ENCODE peak calls at places on chromosomes 12 and 14, in nine cellular contexts. P is heart right ventricle; F is CD4-positive, alpha-beta memory T cell; J is lung; A is GM06990; O is Peyer's patch; I is iPS DF 6.9; C is transverse colon; H is uterus. U is an unnamed sample. For H3K36me3, the result is how much of the 10 kb centered on the place peaks cover.

GRCh38 chr12:25155031-25155576 is 39.9 kb downstream of the DNAI7 start:
- DNase-seq in I (no peak), C (no peak), P (no peak), J (no peak), O (no peak), F (peak), H (no peak), A (peak), U (no peak)

GRCh38 chr14:86858043-86858442 is 1134.9 kb downstream of the GALC start:
- DNase-seq in H (no peak), F (no peak), C (no peak), J (no peak), P (no peak), O (no peak), I (no peak), A (no peak), U (no peak)

GRCh38 chr12:64171715-64172114 is 50.4 kb downstream of the KICS2 start:
- DNase-seq in H (no peak), I (no peak), P (no peak), O (no peak), J (no peak), F (no peak), A (no peak), C (no peak), U (peak)

GRCh38 chr14:106737025-106737424 is 1210.6 kb downstream of the TMEM121 start:
- DNase-seq in J (no peak), H (no peak), C (no peak), A (no peak), O (no peak), I (no peak), P (no peak), F (no peak), U (no peak)

GRCh38 chr12:88362439-88362838 is 217.8 kb downstream of the KITLG start:
- DNase-seq in F (no peak), H (no peak), O (no peak), I (no peak), C (no peak), P (no peak), J (no peak), A (no peak), U (no peak)

GRCh38 chr12:60539592-60539991 is 943.8 kb downstream of the SLC16A7 start:
- DNase-seq in P (no peak), O (no peak), H (no peak), C (no peak), F (no peak), I (no peak), J (no peak), A (no peak), U (no peak)

GRCh38 chr12:10634427-10634826 is 21.0 kb upstream of the MAGOHB start:
- DNase-seq in H (no peak), A (no peak), F (no peak), O (no peak), C (no peak), P (no peak), J (no peak), I (no peak), U (peak)

GRCh38 chr14:102140027-102140749 is 491 bp downstream of the WDR20 start:
- DNase-seq in H (no peak), A (peak), J (peak), I (no peak), C (peak), O (peak), F (peak), P (peak), U (peak)

GRCh38 chr12:76519538-76519937 is 40.0 kb downstream of the OSBPL8 start:
- DNase-seq in J (no peak), C (no peak), O (peak), I (no peak), H (no peak), P (no peak), A (no peak), F (no peak), U (no peak)

GRCh38 chr12:67025543-67026114 is 243.5 kb upstream of the CAND1 start:
- DNase-seq in J (no peak), P (no peak), A (no peak), O (no peak), F (peak), I (peak), H (no peak), C (peak), U (peak)

GRCh38 chr14:105537580-105538474 is 11.4 kb downstream of the TMEM121 start:
- DNase-seq in P (peak), H (no peak), A (no peak), F (peak), O (peak), I (peak), C (peak), J (peak), U (peak)

GRCh38 chr12:1840981-1841425 is 20.6 kb downstream of the LRTM2 start:
- DNase-seq in F (no peak), H (no peak), C (no peak), A (no peak), O (no peak), J (no peak), P (no peak), I (no peak), U (no peak)

GRCh38 chr12:75389061-75389460 is 1.8 kb upstream of the GLIPR1L2 start:
- DNase-seq in C (no peak), J (no peak), F (no peak), I (no peak), A (no peak), H (no peak), O (no peak), P (no peak), U (no peak)

GRCh38 chr12:39792938-39793337 is 173.3 kb upstream of the ABCD2 start:
- DNase-seq in C (no peak), O (no peak), H (no peak), P (no peak), F (no peak), A (no peak), J (no peak), I (no peak), U (no peak)

GRCh38 chr14:51644215-51644969 is 7.3 kb upstream of the FRMD6 start:
- DNase-seq in I (no peak), A (no peak), C (no peak), P (no peak), J (no peak), H (no peak), O (no peak), F (no peak), U (no peak)

GRCh38 chr12:59699408-59700144 is 103.7 kb downstream of the SLC16A7 start:
- DNase-seq in H (no peak), O (no peak), A (no peak), P (no peak), I (no peak), C (no peak), J (no peak), F (no peak), U (no peak)

GRCh38 chr12:11621797-11622423 is 27.6 kb upstream of the ETV6 start:
- DNase-seq in H (no peak), P (no peak), I (no peak), C (peak), O (peak), A (no peak), F (peak), J (no peak), U (no peak)

GRCh38 chr14:58491593-58491992 is 64.1 kb downstream of the KIAA0586 start:
- DNase-seq in I (no peak), C (no peak), F (no peak), P (no peak), H (no peak), O (no peak), A (no peak), J (no peak), U (no peak)

GRCh38 chr12:76766161-76766560 is 2.2 kb downstream of the ZDHHC17 start:
- DNase-seq in P (no peak), I (no peak), C (no peak), A (no peak), O (no peak), J (no peak), H (no peak), F (no peak), U (no peak)

GRCh38 chr14:45089813-45090212 is 5.9 kb downstream of the PRPF39 start:
- DNase-seq in I (no peak), A (peak), O (no peak), H (no peak), J (no peak), F (no peak), C (no peak), P (no peak), U (no peak)

GRCh38 chr12:24378548-24379011 is 429.1 kb upstream of the SOX5 start:
- DNase-seq in I (no peak), H (no peak), C (no peak), A (no peak), J (no peak), F (no peak), O (no peak), P (no peak), U (no peak)

GRCh38 chr14:68671899-68672298 is 121.0 kb downstream of the ZFP36L1 start:
- DNase-seq in H (no peak), F (no peak), O (no peak), I (no peak), C (no peak), A (no peak), P (no peak), J (no peak), U (no peak)

GRCh38 chr12:39935275-39935674 is 170.6 kb downstream of the SLC2A13 start:
- DNase-seq in A (no peak), H (no peak), C (no peak), F (no peak), O (no peak), I (no peak), P (no peak), J (no peak), U (no peak)

GRCh38 chr12:3323002-3323685 is 167.9 kb upstream of the PRMT8 start:
- DNase-seq in F (no peak), I (no peak), H (no peak), J (no peak), O (no peak), C (no peak), A (no peak), P (peak), U (no peak)

GRCh38 chr14:68627868-68628604 is 164.8 kb downstream of the ZFP36L1 start:
- DNase-seq in P (peak), O (peak), A (peak), I (peak), J (no peak), H (no peak), C (peak), F (peak), U (no peak)

GRCh38 chr12:66020481-66020880 is 110.1 kb downstream of the LLPH start:
- DNase-seq in J (no peak), H (no peak), A (no peak), P (no peak), F (no peak), C (no peak), I (no peak), O (no peak), U (no peak)

GRCh38 chr12:74722709-74723108 is 185.1 kb downstream of the ATXN7L3B start:
- DNase-seq in J (no peak), F (no peak), O (no peak), C (no peak), P (no peak), H (no peak), A (no peak), I (no peak), U (no peak)

GRCh38 chr12:111887916-111888745 is 46.1 kb downstream of the MAPKAPK5 start:
- DNase-seq in P (no peak), J (no peak), C (no peak), H (no peak), F (no peak), I (no peak), O (no peak), A (no peak), U (no peak)

GRCh38 chr14:101476931-101477553 is 84.3 kb upstream of the DIO3 start:
- DNase-seq in I (no peak), J (peak), P (no peak), A (no peak), H (peak), O (no peak), F (no peak), C (peak), U (peak)

GRCh38 chr14:64971890-64972785 is at the start of gene RAB15:
- DNase-seq in J (no peak), H (no peak), F (peak), P (peak), A (peak), C (peak), I (no peak), O (no peak), U (no peak)

GRCh38 chr14:74866708-74867389 is 9.1 kb downstream of the PROX2 start:
- DNase-seq in A (no peak), H (no peak), O (no peak), I (no peak), J (no peak), P (no peak), C (no peak), F (no peak), U (no peak)

GRCh38 chr12:63944036-63944579 is 99.6 kb downstream of the SRGAP1 start:
- DNase-seq in O (no peak), A (no peak), I (no peak), J (no peak), H (no peak), F (no peak), P (no peak), C (no peak), U (no peak)

GRCh38 chr14:105315941-105316562 is 1.5 kb downstream of the PACS2 start:
- DNase-seq in F (no peak), O (no peak), I (no peak), J (no peak), P (no peak), C (no peak), A (no peak), H (no peak), U (no peak)

GRCh38 chr12:109944975-109945374 is 44.9 kb downstream of the TCHP start:
- DNase-seq in C (no peak), H (no peak), I (peak), A (no peak), P (peak), O (no peak), J (no peak), F (no peak), U (no peak)

GRCh38 chr12:83322816-83323215 is 636.1 kb downstream of the TMTC2 start:
- DNase-seq in C (no peak), J (no peak), I (no peak), O (no peak), F (no peak), P (no peak), A (no peak), H (no peak), U (no peak)

GRCh38 chr12:12585115-12585862 is 22.6 kb upstream of the DUSP16 start:
- DNase-seq in O (no peak), J (no peak), H (no peak), I (no peak), F (no peak), P (no peak), C (no peak), A (no peak), U (no peak)

GRCh38 chr12:94770397-94770759 is 120.0 kb upstream of the TMCC3 start:
- DNase-seq in J (no peak), H (no peak), C (no peak), O (no peak), A (no peak), F (no peak), I (no peak), P (no peak), U (no peak)

GRCh38 chr14:56491299-56492285 is 88.0 kb upstream of the TMEM260 start:
- DNase-seq in J (no peak), H (peak), A (peak), C (peak), F (peak), O (peak), I (peak), P (no peak), U (peak)

GRCh38 chr12:122743895-122744525 is 8.6 kb upstream of the DENR start:
- DNase-seq in O (no peak), F (no peak), A (no peak), I (no peak), J (no peak), C (peak), P (no peak), H (no peak), U (no peak)

DNA sequence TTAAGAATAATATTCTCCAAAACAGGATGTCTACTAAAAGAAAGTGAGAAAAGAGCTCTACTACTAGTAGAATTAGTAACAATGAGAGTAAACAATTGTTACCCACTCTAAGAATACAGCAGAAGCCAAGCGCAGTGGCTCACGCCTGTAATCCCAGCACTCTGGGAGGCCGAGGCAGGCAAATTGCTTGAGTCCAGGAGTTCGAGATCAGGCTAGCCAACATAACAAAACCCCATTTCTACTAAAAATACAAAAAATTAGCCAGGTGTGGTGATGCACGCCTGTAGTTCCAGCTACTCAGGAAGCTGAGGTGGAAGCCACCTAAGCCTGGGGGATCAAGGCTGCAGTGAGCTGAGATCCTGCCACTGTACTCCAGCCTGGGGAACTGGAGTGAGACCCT is 4.7 kb downstream of the DNAJC14 start:
- DNase-seq in C (no peak), A (no peak), J (no peak), O (no peak), H (no peak), F (no peak), I (no peak), P (no peak), U (no peak)
- H3K4me3 ChIP-seq in C (no peak), A (peak), J (no peak), O (no peak), H (no peak), F (no peak), I (no peak), P (no peak), U (no peak)

GRCh38 chr12:103877288-103877687 is 36.3 kb upstream of the NT5DC3 start:
- DNase-seq in I (no peak), O (no peak), A (no peak), F (no peak), P (no peak), C (no peak), J (no peak), H (no peak), U (no peak)
- H3K36me3 ChIP-seq in I (under half), O (under half), A (under half), F (under half), P (under half), C (under half), J (under half), H (under half), U (under half)

DNA sequence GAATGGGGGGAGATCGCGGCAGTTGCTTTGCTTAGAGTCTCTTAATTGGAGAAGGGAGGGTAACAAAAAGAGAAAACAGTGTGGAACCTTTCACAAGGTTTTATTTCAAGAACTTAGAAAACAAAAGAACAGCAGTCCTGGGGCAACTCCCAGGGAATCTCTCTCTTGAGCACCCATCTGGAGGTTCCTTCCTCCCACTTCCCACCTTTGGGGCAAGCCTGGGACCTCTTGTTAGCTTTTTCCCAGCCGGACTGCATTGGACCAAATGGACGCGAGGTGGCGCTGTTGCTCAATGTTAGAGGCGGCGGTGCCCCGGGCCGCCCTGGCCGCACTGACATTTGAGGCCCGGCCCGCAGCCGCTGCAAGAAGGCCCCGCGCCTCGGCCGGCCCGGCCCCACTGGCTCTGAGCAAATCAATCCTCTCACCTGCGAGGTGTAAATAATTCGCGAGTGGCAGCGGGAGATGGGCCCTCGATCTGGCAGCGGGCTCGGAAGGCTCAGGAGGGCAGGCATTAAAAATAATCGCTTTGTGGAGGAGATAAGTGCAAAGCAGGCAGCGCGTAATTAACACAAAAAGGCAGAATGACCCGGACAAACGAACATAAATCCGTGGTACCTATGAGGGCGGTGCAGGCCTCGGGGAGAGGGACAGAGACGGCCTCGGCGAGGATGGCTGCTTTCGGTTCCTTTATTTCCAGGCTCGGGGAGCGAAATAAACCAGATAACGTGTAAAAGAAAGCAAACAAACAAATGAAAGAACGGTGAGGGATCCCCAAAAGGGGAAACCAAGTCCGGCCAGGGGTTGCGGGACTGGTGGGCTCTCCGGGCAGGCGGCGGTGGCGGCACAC is 2.7 kb upstream of the HOXC8 start:
- DNase-seq in I (no peak), J (peak), P (peak), C (peak), O (peak), F (peak), A (peak), H (peak), U (peak)
- H3K4me3 ChIP-seq in I (no peak), J (no peak), P (peak), C (no peak), O (peak), F (peak), A (peak), H (peak), U (peak)

GRCh38 chr12:54280401-54281260 is at the start of gene HNRNPA1:
- DNase-seq in P (peak), I (peak), O (peak), F (peak), H (peak), C (peak), J (peak), A (peak), U (peak)

GRCh38 chr12:54287316-54288157 is 7.0 kb downstream of the HNRNPA1 start:
- DNase-seq in A (no peak), J (no peak), C (no peak), P (no peak), H (no peak), O (no peak), F (no peak), I (no peak), U (no peak)

GRCh38 chr12:54285150-54286041 is 4.9 kb downstream of the HNRNPA1 start:
- DNase-seq in I (no peak), F (no peak), C (no peak), A (no peak), O (no peak), J (no peak), P (no peak), H (no peak), U (no peak)

GRCh38 chr12:54282949-54283593 is 2.5 kb downstream of the HNRNPA1 start:
- DNase-seq in O (no peak), H (no peak), J (no peak), C (peak), F (no peak), P (no peak), I (no peak), A (no peak), U (no peak)

GRCh38 chr12:54286042-54286931 is 5.8 kb downstream of the HNRNPA1 start:
- DNase-seq in O (no peak), J (no peak), I (no peak), C (no peak), H (no peak), A (no peak), P (no peak), F (no peak), U (no peak)
- H3K36me3 ChIP-seq in O (half or more), J (under half), I (under half), C (under half), H (under half), A (under half), P (half or more), F (half or more), U (half or more)

GRCh38 chr14:89178802-89179201 is 238.2 kb downstream of the FOXN3 start:
- DNase-seq in H (no peak), O (no peak), P (no peak), F (no peak), C (no peak), I (no peak), A (no peak), J (no peak), U (no peak)
- H3K4me3 ChIP-seq in H (no peak), O (no peak), P (no peak), F (no peak), C (no peak), I (no peak), A (no peak), J (no peak), U (no peak)